ENCODE peak calls at places on chromosomes 4 and X, in six cellular contexts. M is naive thymus-derived CD4-positive, alpha-beta T cell; Z is fibroblast of lung; L is pancreas; I is A549; Q is cardiac muscle cell. S is an unnamed sample.
A peak's percentile ranks its signal among the peaks of the same experiment; 100 is the strongest.

GRCh38 chrX:8586953-8587352 is 122.3 kb downstream of the VCX3B start:
- DNase-seq in Z (no peak), I (no peak), M (no peak), Q (no peak), L (no peak), S (no peak)

GRCh38 chrX:56763556-56764152 is 34.6 kb downstream of the NBDY start:
- DNase-seq in L (no peak), I (no peak), M (peak; percentile 91), Q (no peak), Z (peak; percentile 32), S (no peak)

GRCh38 chrX:18102006-18102405 is 118.7 kb downstream of the BEND2 start:
- DNase-seq in M (no peak), Q (no peak), Z (no peak), L (no peak), I (no peak), S (no peak)

GRCh38 chr4:61619528-61619927 is 419.4 kb downstream of the ADGRL3 start:
- DNase-seq in L (no peak), M (no peak), Q (no peak), I (peak; percentile 0), Z (no peak), S (no peak)

GRCh38 chr4:79334783-79335182 is 8.9 kb upstream of the NAA11 start:
- DNase-seq in M (no peak), L (no peak), I (no peak), Q (no peak), Z (no peak), S (no peak)

GRCh38 chrX:26848511-26848910 is 614.6 kb downstream of the PPP4R3C start:
- DNase-seq in I (no peak), M (no peak), L (no peak), Q (no peak), Z (peak; percentile 18), S (no peak)

GRCh38 chrX:43822015-43822414 is 60.2 kb downstream of the MAOB start:
- DNase-seq in Q (no peak), Z (peak; percentile 70), L (no peak), I (no peak), M (no peak), S (no peak)

GRCh38 chr4:189773909-189774308 is 166.8 kb upstream of the FRG1 start:
- DNase-seq in L (no peak), I (no peak), Q (peak; percentile 10), M (no peak), Z (peak; percentile 50), S (no peak)

GRCh38 chrX:56729152-56729557 is at the start of gene NBDY:
- DNase-seq in Q (peak; percentile 58), I (peak; percentile 26), M (peak; percentile 55), L (peak; percentile 2), Z (peak; percentile 56), S (peak; percentile 36)

GRCh38 chr4:174522183-174523002 is at the start of gene HPGD:
- DNase-seq in I (peak; percentile 33), L (peak; percentile 9), Q (peak; percentile 76), M (peak; percentile 79), Z (peak; percentile 13), S (peak; percentile 32)

GRCh38 chrX:41695464-41695863 is 6.7 kb downstream of the GPR34 start:
- DNase-seq in L (no peak), Z (peak; percentile 46), I (no peak), M (no peak), Q (no peak), S (no peak)

DNA sequence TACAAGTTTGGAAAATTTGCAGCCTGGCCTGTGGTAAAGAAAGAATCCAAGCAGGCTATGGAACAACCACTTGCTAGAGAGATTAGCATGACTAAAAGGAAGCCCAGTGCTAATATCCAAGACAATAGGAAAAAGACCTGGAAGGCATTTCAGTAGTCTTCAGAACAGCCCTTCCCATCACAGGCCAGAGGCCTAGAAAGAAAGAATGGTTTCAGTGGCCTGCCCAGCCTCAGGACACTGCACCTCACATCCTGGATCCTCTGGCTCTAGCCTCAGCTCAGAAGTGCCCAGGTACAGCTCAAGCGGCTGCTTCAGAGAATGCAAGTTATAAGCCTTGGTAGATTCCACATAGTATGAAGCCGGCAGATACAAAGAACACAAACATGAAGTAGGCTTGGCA is 449.8 kb upstream of the AR start:
- DNase-seq in L (no peak), M (no peak), Z (no peak), I (no peak), Q (no peak), S (no peak)
- H3K27ac ChIP-seq in L (no peak overlapping the region), M (no peak overlapping the region), Z (no peak overlapping the region), I (no peak overlapping the region), Q (no peak overlapping the region), S (no peak overlapping the region)

GRCh38 chrX:36963069-36963808 is 44.9 kb upstream of the FAM47C start:
- DNase-seq in Q (no peak), L (peak; percentile 13), M (no peak), I (no peak), Z (no peak), S (no peak)
- H3K4me3 ChIP-seq in Q (peak overlapping the region; percentile 20), L (peak overlapping the region; percentile 25), M (no peak overlapping the region), I (no peak overlapping the region), Z (no peak overlapping the region), S (no peak overlapping the region)

GRCh38 chr4:10157478-10158354 is 41.1 kb upstream of the WDR1 start:
- DNase-seq in I (peak; percentile 58), L (peak; percentile 25), Z (peak; percentile 62), Q (peak; percentile 74), M (peak; percentile 37), S (peak; percentile 46)
- H3K4me1 ChIP-seq in I (no peaks in the 10 kb centered on the region), L (no peaks in the 10 kb centered on the region), Z (no peaks in the 10 kb centered on the region), Q (peaks cover 2% of the 10 kb centered on the region), M (peaks cover 39% of the 10 kb centered on the region), S (no peaks in the 10 kb centered on the region)

GRCh38 chr4:139509727-139510410 is 46.1 kb downstream of the SETD7 start:
- DNase-seq in M (peak; percentile 10), L (no peak), Q (peak; percentile 51), I (no peak), Z (no peak), S (no peak)
- H3K27ac ChIP-seq in M (no peak overlapping the region), L (no peak overlapping the region), Q (peak overlapping the region; percentile 42), I (no peak overlapping the region), Z (no peak overlapping the region), S (no peak overlapping the region)

DNA sequence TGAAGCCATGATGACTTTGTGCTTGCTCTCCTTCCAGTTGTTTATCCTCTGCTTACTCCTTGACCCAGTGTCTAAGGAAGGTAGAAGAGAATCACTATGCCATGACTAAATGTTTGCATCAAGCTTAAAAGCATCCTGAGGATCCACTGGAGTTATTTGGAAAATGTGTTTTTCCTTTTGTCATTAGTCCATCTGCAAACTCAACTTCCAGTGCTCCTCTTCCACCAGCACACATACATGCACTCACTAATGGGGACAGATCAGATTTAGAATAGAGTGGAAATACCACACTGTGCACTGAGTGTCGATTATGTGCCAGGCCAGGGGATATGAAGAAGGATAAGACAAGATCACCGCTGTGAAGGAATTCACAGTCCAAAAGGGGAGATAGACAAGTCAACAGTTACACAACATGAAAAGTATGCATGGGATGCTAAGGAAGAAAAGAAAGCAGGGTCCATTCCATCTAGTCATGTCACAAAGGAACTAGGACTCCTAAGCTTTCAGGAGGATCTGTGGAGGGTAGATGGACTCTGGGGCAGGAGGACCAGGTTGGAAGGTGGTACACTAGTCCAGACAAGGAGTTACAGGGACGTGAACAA is 1.9 kb downstream of the OCIAD2 start:
- DNase-seq in M (no peak), Z (peak; percentile 64), I (no peak), L (no peak), Q (no peak), S (no peak)
- H3K4me3 ChIP-seq in M (no peak overlapping the region), Z (no peak overlapping the region), I (peak overlapping the region; percentile 18), L (no peak overlapping the region), Q (no peak overlapping the region), S (no peak overlapping the region)

GRCh38 chr4:73715659-73716058 is 24.7 kb upstream of the CXCL8 start:
- DNase-seq in Q (no peak), I (no peak), L (no peak), M (no peak), Z (no peak), S (no peak)

GRCh38 chr4:73709461-73710033 is 30.8 kb upstream of the CXCL8 start:
- DNase-seq in M (no peak), Z (no peak), Q (no peak), I (no peak), L (no peak), S (no peak)

GRCh38 chr4:73714647-73715046 is 25.7 kb upstream of the CXCL8 start:
- DNase-seq in Q (no peak), L (no peak), M (no peak), I (no peak), Z (no peak), S (no peak)

GRCh38 chr4:73713650-73714049 is 26.7 kb upstream of the CXCL8 start:
- DNase-seq in Q (no peak), M (no peak), I (no peak), L (no peak), Z (no peak), S (no peak)

DNA sequence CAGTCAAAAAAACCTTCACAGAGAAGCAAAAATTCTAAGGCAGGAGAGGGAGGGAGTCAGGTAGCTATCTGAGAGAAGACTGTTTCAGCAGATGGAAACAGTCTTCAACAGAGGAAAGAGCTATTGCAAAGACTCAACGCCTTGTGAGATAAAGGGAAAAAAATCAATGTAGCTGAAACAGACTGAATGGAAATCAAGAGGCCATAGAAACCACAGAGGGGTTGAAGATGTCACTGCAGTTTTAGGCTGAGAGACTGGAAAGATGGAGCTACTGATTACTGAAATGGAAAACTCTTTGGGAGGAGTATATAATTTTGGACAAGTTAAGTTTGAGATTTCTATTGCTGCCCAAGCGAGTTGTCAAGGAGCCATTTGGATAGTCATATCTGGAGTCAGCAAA is 28.4 kb upstream of the CXCL8 start:
- DNase-seq in Q (no peak), I (no peak), M (no peak), L (no peak), Z (no peak), S (no peak)
- H3K4me1 ChIP-seq in Q (no peaks in the 10 kb centered on the region), I (peaks cover 16% of the 10 kb centered on the region), M (no peaks in the 10 kb centered on the region), L (no peaks in the 10 kb centered on the region), Z (peaks cover 3% of the 10 kb centered on the region), S (peaks cover 12% of the 10 kb centered on the region)

DNA sequence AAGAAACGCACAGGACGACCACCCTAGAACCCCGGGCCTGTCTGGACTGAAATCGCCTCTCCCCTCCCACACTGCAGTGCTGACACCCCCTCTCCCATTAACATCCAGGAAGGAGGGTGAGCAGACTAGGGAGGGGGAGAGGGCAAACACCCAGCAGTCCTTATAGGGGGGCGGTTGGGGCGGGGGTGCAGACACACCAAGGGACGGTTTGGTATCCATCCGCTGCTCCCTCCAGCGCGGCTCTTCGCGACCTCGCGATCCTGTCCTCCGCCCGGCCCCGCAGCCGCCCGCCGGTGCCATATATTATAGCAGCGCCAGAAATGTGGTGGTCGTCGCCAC is 411 bp upstream of the GPRASP1 start:
- DNase-seq in I (no peak), M (no peak), Z (no peak), Q (no peak), L (no peak), S (no peak)
- H3K27ac ChIP-seq in I (no peak overlapping the region), M (peak overlapping the region; percentile 88), Z (no peak overlapping the region), Q (no peak overlapping the region), L (no peak overlapping the region), S (peak overlapping the region; percentile 62)

DNA sequence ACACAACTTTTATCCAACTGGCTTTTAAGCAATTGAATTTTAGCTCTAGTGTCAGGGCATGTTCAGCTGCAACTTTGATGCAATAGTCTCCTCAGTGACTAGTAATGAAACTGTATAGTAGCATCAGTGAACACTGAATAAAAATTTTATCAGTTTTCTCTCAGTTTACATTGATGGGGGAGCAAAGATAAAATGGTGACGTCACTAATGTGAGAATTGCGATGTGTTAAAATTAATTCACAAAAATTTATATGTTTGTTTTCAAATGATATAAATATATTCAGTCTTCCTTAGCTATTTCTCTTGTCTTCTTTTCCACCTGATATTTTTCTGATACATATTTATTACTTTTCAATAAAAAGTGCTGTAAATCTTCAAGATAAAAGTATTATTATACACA is 508.8 kb upstream of the AGA start:
- DNase-seq in Q (no peak), Z (no peak), L (no peak), I (no peak), M (no peak), S (no peak)
- H3K4me3 ChIP-seq in Q (no peak overlapping the region), Z (no peak overlapping the region), L (no peak overlapping the region), I (no peak overlapping the region), M (no peak overlapping the region), S (no peak overlapping the region)